ENCODE peak calls at places on chromosomes 2 and 18, in nine cellular contexts. B is psoas muscle; Y is H7; X is D721Med; H is AML-193; T is stimulated activated CD4-positive, alpha-beta T cell treated with anti-CD3 and anti-CD28 coated beads, Interleukin-4, amount 100 ng/mL, for 48 hours; J is ascending aorta; G is T follicular helper cell; A is cerebellar cortex. D is an unnamed sample.
A peak's percentile ranks its signal among the peaks of the same experiment; 100 is the strongest.

GRCh38 chr2:20050712-20051517 is 513 bp downstream of the LAPTM4A start:
- DNase-seq in J (no peak), Y (peak; percentile 67), T (no peak), X (no peak), A (peak; percentile 76), G (no peak), H (no peak), B (no peak), D (peak; percentile 47)

GRCh38 chr2:205405194-205405593 is 277.1 kb upstream of the NRP2 start:
- DNase-seq in X (no peak), G (no peak), J (no peak), Y (no peak), A (no peak), T (no peak), H (no peak), B (no peak), D (no peak)

GRCh38 chr2:204321910-204322765 is 223.1 kb upstream of the PARD3B start:
- DNase-seq in J (no peak), B (no peak), G (no peak), H (no peak), X (no peak), A (no peak), T (no peak), Y (no peak), D (peak; percentile 57)

GRCh38 chr18:8765692-8766463 is 60.5 kb downstream of the MTCL1 start:
- DNase-seq in H (no peak), G (no peak), B (no peak), Y (no peak), X (no peak), J (no peak), T (no peak), A (no peak), D (no peak)

GRCh38 chr2:71223767-71224333 is 3.1 kb downstream of the PAIP2B start:
- DNase-seq in B (peak; percentile 49), G (no peak), T (no peak), X (peak; percentile 27), H (peak; percentile 64), A (peak; percentile 95), J (no peak), Y (peak; percentile 53), D (peak; percentile 72)

GRCh38 chr2:218999021-218999880 is 6.0 kb upstream of the CRYBA2 start:
- DNase-seq in B (no peak), H (no peak), A (no peak), Y (peak; percentile 65), J (no peak), G (no peak), T (no peak), X (no peak), D (no peak)

GRCh38 chr18:76499596-76500340 is 4.7 kb upstream of the ZNF516 start:
- DNase-seq in T (no peak), H (peak; percentile 69), A (no peak), Y (no peak), G (no peak), X (no peak), J (no peak), B (no peak), D (no peak)

GRCh38 chr2:10083692-10084566 is 3.7 kb upstream of the CYS1 start:
- DNase-seq in T (no peak), A (no peak), J (no peak), G (no peak), H (no peak), B (no peak), Y (peak; percentile 57), X (no peak), D (no peak)

GRCh38 chr2:31013311-31013710 is 124.9 kb downstream of the GALNT14 start:
- DNase-seq in G (no peak), A (no peak), X (no peak), T (no peak), J (no peak), H (no peak), B (no peak), Y (no peak), D (no peak)

GRCh38 chr2:9205963-9206948 is at the start of gene ASAP2:
- DNase-seq in A (peak; percentile 49), G (no peak), Y (peak; percentile 99), T (peak; percentile 46), J (no peak), B (peak; percentile 80), X (peak; percentile 48), H (peak; percentile 40), D (peak; percentile 74)

GRCh38 chr18:55861266-55861665 is 273.3 kb upstream of the TCF4 start:
- DNase-seq in B (no peak), H (no peak), Y (no peak), X (no peak), A (peak; percentile 33), G (no peak), J (no peak), T (no peak), D (no peak)

GRCh38 chr2:240013343-240013742 is 11.8 kb downstream of the NDUFA10 start:
- DNase-seq in G (no peak), Y (no peak), J (no peak), A (no peak), T (no peak), X (no peak), H (peak; percentile 25), B (no peak), D (no peak)

GRCh38 chr2:231663458-231664290 is 44.7 kb upstream of the PTMA start:
- DNase-seq in Y (peak; percentile 58), H (no peak), X (no peak), G (no peak), A (no peak), J (no peak), B (no peak), T (no peak), D (no peak)

GRCh38 chr2:205889073-205889472 is 196.9 kb downstream of the INO80D start:
- DNase-seq in J (no peak), A (no peak), Y (no peak), X (no peak), G (no peak), H (no peak), B (no peak), T (no peak), D (no peak)

GRCh38 chr2:98775146-98775988 is 44.4 kb upstream of the MGAT4A start:
- DNase-seq in J (no peak), Y (no peak), T (no peak), A (peak; percentile 97), B (no peak), G (no peak), H (no peak), X (no peak), D (no peak)

GRCh38 chr2:17583166-17583565 is 42.7 kb downstream of the VSNL1 start:
- DNase-seq in A (peak; percentile 98), T (no peak), Y (no peak), H (no peak), G (no peak), J (no peak), B (no peak), X (no peak), D (peak; percentile 37)

GRCh38 chr2:25856377-25856776 is 21.9 kb downstream of the ASXL2 start:
- DNase-seq in G (no peak), J (no peak), B (no peak), H (no peak), T (no peak), A (no peak), X (no peak), Y (peak; percentile 44), D (no peak)

GRCh38 chr2:69950241-69950640 is 11.2 kb downstream of the ASPRV1 start:
- DNase-seq in J (no peak), Y (no peak), G (no peak), T (no peak), X (no peak), H (no peak), A (no peak), B (no peak), D (no peak)

GRCh38 chr2:10489842-10490555 is 41.9 kb upstream of the ODC1 start:
- DNase-seq in J (no peak), G (no peak), B (no peak), T (no peak), A (no peak), X (no peak), H (no peak), Y (peak; percentile 11), D (no peak)

GRCh38 chr2:191691016-191691725 is 13.2 kb downstream of the NABP1 start:
- DNase-seq in X (no peak), G (peak; percentile 34), J (no peak), T (peak; percentile 27), H (peak; percentile 76), B (no peak), Y (peak; percentile 60), A (peak; percentile 60), D (no peak)

GRCh38 chr18:79439201-79440023 is 43.7 kb downstream of the NFATC1 start:
- DNase-seq in T (peak; percentile 6), H (no peak), A (no peak), B (peak; percentile 75), J (no peak), G (peak; percentile 28), Y (no peak), X (no peak), D (no peak)

GRCh38 chr2:166516712-166517303 is 22.8 kb upstream of the SCN7A start:
- DNase-seq in B (no peak), Y (peak; percentile 7), G (no peak), X (no peak), A (peak; percentile 20), H (peak; percentile 38), T (no peak), J (no peak), D (no peak)

GRCh38 chr2:60105868-60106267 is 447.6 kb downstream of the BCL11A start:
- DNase-seq in H (no peak), G (no peak), T (no peak), J (no peak), Y (no peak), B (no peak), X (no peak), A (no peak), D (no peak)

GRCh38 chr18:52322307-52322706 is 17.7 kb upstream of the DCC start:
- DNase-seq in B (no peak), A (no peak), Y (no peak), J (no peak), T (no peak), H (no peak), X (no peak), G (no peak), D (no peak)

GRCh38 chr2:30152385-30152784 is 5.6 kb downstream of the YPEL5 start:
- DNase-seq in G (no peak), H (no peak), T (no peak), Y (no peak), B (no peak), A (no peak), J (no peak), X (no peak), D (no peak)

GRCh38 chr2:18149660-18150246 is 271.3 kb downstream of the KCNS3 start:
- DNase-seq in Y (peak; percentile 49), X (no peak), J (no peak), A (peak; percentile 62), G (no peak), H (peak; percentile 35), B (no peak), T (no peak), D (no peak)

GRCh38 chr2:79860233-79861058 is 347.6 kb downstream of the CTNNA2 start:
- DNase-seq in X (no peak), B (no peak), Y (peak; percentile 51), J (no peak), H (no peak), G (no peak), A (peak; percentile 26), T (no peak), D (no peak)

GRCh38 chr2:164599954-164600589 is 21.2 kb downstream of the GRB14 start:
- DNase-seq in T (no peak), Y (peak; percentile 20), H (peak; percentile 81), J (no peak), A (peak; percentile 51), G (no peak), B (no peak), X (no peak), D (no peak)

GRCh38 chr2:232449964-232450363 is 6.0 kb upstream of the ALPI start:
- DNase-seq in Y (peak; percentile 64), A (no peak), J (no peak), G (no peak), X (no peak), H (no peak), B (no peak), T (no peak), D (no peak)

GRCh38 chr18:43312891-43313290 is 35.6 kb upstream of the SYT4 start:
- DNase-seq in B (no peak), A (no peak), T (no peak), Y (no peak), G (no peak), H (no peak), X (no peak), J (no peak), D (no peak)

GRCh38 chr18:28003451-28003850 is 173.5 kb downstream of the CDH2 start:
- DNase-seq in T (no peak), J (no peak), H (no peak), G (no peak), A (peak; percentile 61), X (no peak), Y (no peak), B (no peak), D (peak; percentile 28)